ENCODE peak calls at places on chromosomes 6 and 20, in seven cellular contexts. E is testis; F is CD8-positive, alpha-beta memory T cell; I is cardiac muscle cell; A is colonic mucosa; D is IMR-90; J is BE2C. P is an unnamed sample.

GRCh38 chr6:39339557-39340555 is 17.4 kb upstream of the KCNK16 start:
- DNase-seq in J (no peak), E (no peak), F (no peak), I (no peak), A (no peak), D (no peak), P (no peak)

GRCh38 chr20:54190200-54190599 is 16.4 kb upstream of the CYP24A1 start:
- DNase-seq in J (no peak), E (no peak), F (no peak), A (no peak), D (no peak), I (peak), P (no peak)

GRCh38 chr20:9617062-9617461 is 102.7 kb downstream of the LAMP5 start:
- DNase-seq in A (peak), E (peak), D (peak), I (peak), J (peak), F (peak), P (peak)

GRCh38 chr6:39102024-39102820 is 12.8 kb downstream of the SAYSD1 start:
- DNase-seq in J (no peak), E (no peak), A (no peak), I (peak), F (no peak), D (peak), P (peak)

GRCh38 chr6:142833054-142833453 is 111.9 kb downstream of the HIVEP2 start:
- DNase-seq in J (no peak), F (no peak), D (peak), A (no peak), E (no peak), I (peak), P (peak)

GRCh38 chr6:138688580-138688979 is 85.0 kb upstream of the CCDC28A start:
- DNase-seq in E (no peak), F (no peak), J (no peak), D (no peak), A (no peak), I (no peak), P (no peak)

GRCh38 chr6:26383624-26384417 is 913 bp downstream of the BTN2A2 start:
- DNase-seq in D (peak), J (no peak), E (peak), F (no peak), I (peak), A (peak), P (peak)

GRCh38 chr6:139597781-139598368 is 223.4 kb upstream of the CITED2 start:
- DNase-seq in A (peak), J (no peak), D (peak), I (peak), F (no peak), E (peak), P (peak)

GRCh38 chr6:114747995-114748625 is 405.3 kb upstream of the HS3ST5 start:
- DNase-seq in D (peak), F (no peak), A (peak), E (peak), I (peak), J (peak), P (peak)

GRCh38 chr6:41678511-41679084 is 40.3 kb downstream of the MDFI start:
- DNase-seq in J (no peak), A (no peak), E (no peak), F (no peak), D (no peak), I (no peak), P (no peak)

GRCh38 chr6:10843554-10843953 is 5.2 kb upstream of the MAK start:
- DNase-seq in F (no peak), J (no peak), I (no peak), E (no peak), D (no peak), A (no peak), P (no peak)

GRCh38 chr20:47205577-47206123 is 150.8 kb downstream of the ZMYND8 start:
- DNase-seq in F (no peak), E (peak), D (peak), J (peak), A (peak), I (peak), P (peak)

GRCh38 chr6:47749726-47750125 is 32.1 kb upstream of the OPN5 start:
- DNase-seq in A (no peak), I (no peak), J (no peak), D (no peak), F (no peak), E (no peak), P (no peak)

GRCh38 chr6:33296797-33297405 is 1.8 kb downstream of the RGL2 start:
- DNase-seq in D (no peak), I (no peak), A (peak), J (no peak), E (no peak), F (no peak), P (no peak)
- H3K4me3 ChIP-seq in D (no peak), I (peak), A (peak), J (no peak), E (no peak), F (no peak), P (peak)

GRCh38 chr6:169556758-169557505 is 144.9 kb downstream of the WDR27 start:
- DNase-seq in A (no peak), D (no peak), J (no peak), E (no peak), I (no peak), F (peak), P (no peak)
- H3K4me3 ChIP-seq in A (no peak), D (no peak), J (no peak), E (no peak), I (no peak), F (no peak), P (no peak)

GRCh38 chr6:56499121-56499520 is 143.6 kb downstream of the DST start:
- DNase-seq in D (peak), E (no peak), F (no peak), J (no peak), A (no peak), I (no peak), P (no peak)

GRCh38 chr6:56495654-56496053 is 147.0 kb downstream of the DST start:
- DNase-seq in D (no peak), J (no peak), A (no peak), F (no peak), I (no peak), E (no peak), P (no peak)

GRCh38 chr6:56491606-56492328 is 150.9 kb downstream of the DST start:
- DNase-seq in I (peak), J (peak), D (no peak), F (no peak), A (no peak), E (no peak), P (peak)

GRCh38 chr6:56497691-56498090 is 145.0 kb downstream of the DST start:
- DNase-seq in E (no peak), I (no peak), F (no peak), J (no peak), A (no peak), D (no peak), P (no peak)

DNA sequence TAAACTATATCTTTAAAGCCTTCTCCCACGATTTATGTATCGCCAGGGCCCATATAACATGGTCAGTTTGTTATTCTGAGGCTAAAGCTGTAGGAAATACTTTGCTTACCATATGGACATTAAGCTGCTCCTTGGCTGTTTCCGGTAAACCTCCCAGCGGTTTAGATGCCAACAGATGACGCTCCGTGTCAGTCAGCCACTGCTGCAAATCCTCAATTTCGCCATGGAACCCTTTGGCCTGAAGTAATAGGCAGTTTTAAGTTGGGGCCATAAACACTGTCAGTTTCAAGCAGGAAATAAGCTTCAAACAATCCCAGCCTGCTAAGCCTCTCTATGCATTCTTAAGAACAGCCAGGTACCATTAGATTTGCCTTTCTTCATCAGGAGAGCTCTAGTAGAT is 145.4 kb downstream of the DST start:
- DNase-seq in A (no peak), D (no peak), I (no peak), F (no peak), J (no peak), E (no peak), P (no peak)
- H3K4me3 ChIP-seq in A (no peak), D (no peak), I (no peak), F (no peak), J (no peak), E (no peak), P (no peak)

GRCh38 chr20:46135856-46136633 is 17.9 kb downstream of the CD40 start:
- DNase-seq in A (no peak), J (no peak), F (no peak), I (no peak), E (no peak), D (no peak), P (no peak)
- H3K4me3 ChIP-seq in A (no peak), J (no peak), F (no peak), I (no peak), E (no peak), D (no peak), P (no peak)

GRCh38 chr6:116255246-116255800 is 1.4 kb upstream of the TSPYL4 start:
- DNase-seq in F (no peak), E (peak), D (no peak), I (peak), J (no peak), A (no peak), P (peak)
- H3K4me3 ChIP-seq in F (no peak), E (peak), D (no peak), I (peak), J (peak), A (no peak), P (no peak)

GRCh38 chr20:45419188-45420091 is 3.5 kb downstream of the PIGT start:
- DNase-seq in D (peak), E (no peak), F (no peak), A (peak), I (peak), J (no peak), P (peak)
- H3K4me3 ChIP-seq in D (no peak), E (no peak), F (no peak), A (no peak), I (no peak), J (no peak), P (no peak)

GRCh38 chr6:46453756-46454316 is 37.4 kb downstream of the RCAN2 start:
- DNase-seq in J (no peak), F (no peak), D (no peak), E (no peak), I (no peak), A (no peak), P (no peak)
- H3K4me3 ChIP-seq in J (no peak), F (no peak), D (no peak), E (no peak), I (no peak), A (no peak), P (no peak)

GRCh38 chr6:167801263-167801662 is 25.4 kb upstream of the AFDN start:
- DNase-seq in F (no peak), D (no peak), I (no peak), J (no peak), E (no peak), A (no peak), P (no peak)

GRCh38 chr6:167803816-167804215 is 22.9 kb upstream of the AFDN start:
- DNase-seq in D (no peak), E (no peak), J (no peak), I (no peak), A (no peak), F (no peak), P (no peak)

GRCh38 chr6:167804281-167805013 is 22.3 kb upstream of the AFDN start:
- DNase-seq in A (no peak), F (no peak), D (no peak), J (no peak), E (no peak), I (no peak), P (no peak)

GRCh38 chr6:167800549-167800948 is 26.2 kb upstream of the AFDN start:
- DNase-seq in A (no peak), J (no peak), F (no peak), E (no peak), I (no peak), D (no peak), P (no peak)

DNA sequence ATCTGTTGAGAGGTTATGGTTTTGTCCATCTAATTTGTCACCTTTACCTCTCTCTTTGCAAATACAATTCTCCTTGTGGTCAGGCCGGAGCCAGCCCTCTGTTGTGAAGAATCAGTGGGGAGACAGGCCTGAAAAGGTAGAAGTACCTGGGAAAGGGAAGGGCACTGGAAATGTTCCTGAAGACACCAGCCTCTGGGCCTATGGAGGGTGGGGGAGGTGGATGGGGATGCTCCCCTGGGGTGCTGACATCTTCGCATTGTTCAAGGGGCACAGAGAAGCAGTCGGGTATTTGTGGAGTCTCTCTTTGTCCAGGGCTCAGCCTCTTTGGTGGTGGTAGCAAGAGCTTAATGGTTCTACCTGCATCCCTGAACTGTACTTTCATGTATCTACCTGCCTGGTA is 24.4 kb upstream of the AFDN start:
- DNase-seq in A (no peak), I (no peak), F (no peak), E (no peak), D (no peak), J (no peak), P (no peak)
- H3K4me3 ChIP-seq in A (no peak), I (no peak), F (no peak), E (no peak), D (no peak), J (no peak), P (no peak)

GRCh38 chr6:108781419-108782110 is 66.7 kb upstream of the ARMC2 start:
- DNase-seq in E (peak), J (no peak), D (peak), A (no peak), I (no peak), F (no peak), P (no peak)
- H3K4me3 ChIP-seq in E (peak), J (peak), D (peak), A (peak), I (peak), F (peak), P (peak)

P was measured in cardiac fibroblast.